ENCODE peak calls at places on chromosome 5, in four cellular contexts. W is ovary, H is Peyer's patch, J is HCT116. R is an unnamed sample. For H3K36me3, the result is how much of the 10 kb centered on the place peaks cover.

GRCh38 chr5:137888489-137888874 is 775 bp upstream of the PKD2L2 start:
- DNase-seq in W (no peak), H (no peak), J (no peak), R (no peak)

GRCh38 chr5:68946728-68947127 is 147.1 kb upstream of the SLC30A5 start:
- DNase-seq in W (no peak), H (no peak), J (no peak), R (no peak)

GRCh38 chr5:5270958-5271605 is 131.0 kb downstream of the ADAMTS16 start:
- DNase-seq in W (peak), H (no peak), J (peak), R (peak)

GRCh38 chr5:92330365-92330764 is 947.2 kb upstream of the ARRDC3 start:
- DNase-seq in W (no peak), H (no peak), J (no peak), R (no peak)

GRCh38 chr5:128327973-128328372 is 210.1 kb downstream of the FBN2 start:
- DNase-seq in W (no peak), H (no peak), J (no peak), R (no peak)

GRCh38 chr5:140546851-140547507 is 483 bp upstream of the EIF4EBP3 start:
- DNase-seq in W (no peak), H (no peak), J (no peak), R (peak)

GRCh38 chr5:7976411-7977190 is 107.7 kb downstream of the MTRR start:
- DNase-seq in W (no peak), H (no peak), J (no peak), R (no peak)

GRCh38 chr5:8726383-8727036 is 819.4 kb downstream of the SEMA5A start:
- DNase-seq in W (no peak), H (no peak), J (no peak), R (no peak)

GRCh38 chr5:139764250-139764791 is 31.3 kb upstream of the PSD2 start:
- DNase-seq in W (no peak), H (peak), J (no peak), R (no peak)

GRCh38 chr5:154213592-154213991 is 23.1 kb downstream of the GALNT10 start:
- DNase-seq in W (no peak), H (no peak), J (no peak), R (no peak)
- H3K4me3 ChIP-seq in W (no peak), H (no peak), J (no peak), R (no peak)

GRCh38 chr5:43643327-43643726 is 40.3 kb downstream of the NNT start:
- DNase-seq in W (no peak), H (no peak), J (no peak), R (no peak)
- H3K36me3 ChIP-seq in W (under half), H (under half), J (under half), R (under half)

DNA sequence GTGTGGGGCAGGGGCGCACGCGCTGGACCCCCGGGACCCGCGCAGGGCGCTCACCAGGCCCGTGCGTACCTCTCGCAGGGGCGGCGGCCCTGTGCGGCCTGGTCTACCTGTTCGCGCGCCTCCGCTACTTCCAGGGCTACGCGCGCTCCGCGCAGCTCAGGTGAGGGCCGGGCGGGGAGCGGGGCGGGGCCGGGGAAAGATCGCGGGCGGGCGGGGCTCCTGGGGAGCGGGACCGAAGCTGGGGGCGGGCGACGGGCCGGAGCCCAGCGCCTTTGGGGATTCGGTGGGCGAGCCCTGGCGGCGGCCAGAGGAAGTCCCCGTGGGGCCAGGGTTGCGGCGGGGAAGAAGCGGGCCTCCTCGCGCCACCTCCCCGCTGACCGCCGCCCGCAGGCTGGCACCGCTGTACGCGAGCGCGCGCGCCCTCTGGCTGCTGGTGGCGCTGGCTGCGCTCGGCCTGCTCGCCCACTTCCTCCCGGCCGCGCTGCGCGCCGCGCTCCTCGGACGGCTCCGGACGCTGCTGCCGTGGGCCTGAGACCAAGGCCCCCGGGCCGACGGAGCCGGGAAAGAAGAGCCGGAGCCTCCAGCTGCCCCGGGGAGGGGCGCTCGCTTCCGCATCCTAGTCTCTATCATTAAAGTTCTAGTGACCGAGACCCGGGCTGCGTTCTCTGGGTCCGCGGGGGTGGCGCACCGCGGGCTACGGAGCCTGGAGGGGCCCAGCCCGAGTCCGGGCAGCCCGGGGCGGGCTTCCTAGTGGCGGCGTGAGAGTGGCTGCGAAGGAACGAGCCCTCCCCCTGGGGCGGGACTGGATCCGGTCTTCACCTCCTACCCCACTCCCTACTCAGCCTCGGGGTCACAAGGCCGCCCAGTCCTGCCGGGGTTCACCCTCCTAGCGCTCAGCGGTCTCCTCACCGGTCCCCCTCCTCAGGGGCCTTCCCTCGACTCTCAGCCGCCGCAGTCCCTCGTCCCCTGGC is 2.4 kb downstream of the LTC4S start:
- DNase-seq in W (peak), H (peak), J (no peak), R (peak)
- TF ChIP-seq POLR2A in W (no peak), H (peak), J (peak), R (peak)

GRCh38 chr5:27172708-27173107 is 134.3 kb upstream of the CDH9 start:
- DNase-seq in W (no peak), H (no peak), J (no peak), R (no peak)
- H3K4me3 ChIP-seq in W (no peak), H (no peak), J (no peak), R (no peak)

GRCh38 chr5:157509587-157509986 is 49.6 kb downstream of the NIPAL4 start:
- DNase-seq in W (no peak), H (no peak), J (no peak), R (no peak)
- H3K36me3 ChIP-seq in W (under half), H (under half), J (under half), R (under half)

DNA sequence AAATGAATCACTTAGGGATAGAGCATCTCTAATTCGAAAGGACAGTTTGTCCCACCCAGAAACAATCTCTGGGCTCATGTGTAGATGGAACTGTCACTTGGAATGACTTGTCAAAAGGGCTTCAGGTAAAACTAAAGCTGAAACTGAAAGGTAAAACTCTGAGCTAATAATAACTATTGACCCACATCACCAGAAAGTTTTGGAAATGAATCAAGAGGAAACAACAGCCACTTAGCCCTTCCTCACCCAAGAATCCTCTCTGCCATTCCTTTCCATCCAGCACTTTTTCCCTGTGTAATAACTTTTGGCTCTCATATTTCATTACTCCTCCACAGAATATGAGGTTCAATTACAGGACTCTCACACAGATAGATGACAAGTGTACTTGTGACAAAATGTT is 14.0 kb upstream of the GLRX start:
- DNase-seq in W (no peak), H (no peak), J (no peak), R (no peak)
- TF ChIP-seq POLR2A in W (no peak), H (no peak), J (no peak), R (no peak)

GRCh38 chr5:115920171-115920725 is 42.0 kb upstream of the LVRN start:
- DNase-seq in W (no peak), H (no peak), J (no peak), R (no peak)
- H3K4me3 ChIP-seq in W (no peak), H (no peak), J (no peak), R (no peak)

DNA sequence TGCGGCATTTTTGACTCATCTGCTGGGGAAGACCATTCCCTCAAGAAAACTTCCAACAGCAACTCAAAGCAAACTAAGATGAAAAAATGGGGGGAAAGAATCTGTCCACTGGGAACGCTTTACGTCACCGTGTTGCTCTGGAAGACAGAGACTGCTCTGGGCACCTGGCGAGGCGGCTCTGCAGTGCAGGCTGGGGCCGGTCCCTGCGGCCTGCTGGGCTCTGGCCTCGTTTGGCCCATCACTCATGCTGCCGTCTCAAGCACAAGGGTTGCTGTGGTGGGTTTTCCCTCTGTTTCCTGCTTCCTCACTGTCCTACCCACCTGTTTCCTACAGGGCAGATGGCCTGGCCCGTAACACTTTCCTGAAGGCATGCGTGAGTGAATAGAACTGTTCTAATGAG is 92.9 kb upstream of the OTULINL start:
- DNase-seq in W (no peak), H (no peak), J (no peak), R (no peak)
- H3K36me3 ChIP-seq in W (under half), H (under half), J (under half), R (under half)

GRCh38 chr5:14144586-14145355 is 1.6 kb downstream of the TRIO start:
- DNase-seq in W (peak), H (peak), J (peak), R (peak)
- TF ChIP-seq POLR2A in W (peak), H (peak), J (no peak), R (peak)

DNA sequence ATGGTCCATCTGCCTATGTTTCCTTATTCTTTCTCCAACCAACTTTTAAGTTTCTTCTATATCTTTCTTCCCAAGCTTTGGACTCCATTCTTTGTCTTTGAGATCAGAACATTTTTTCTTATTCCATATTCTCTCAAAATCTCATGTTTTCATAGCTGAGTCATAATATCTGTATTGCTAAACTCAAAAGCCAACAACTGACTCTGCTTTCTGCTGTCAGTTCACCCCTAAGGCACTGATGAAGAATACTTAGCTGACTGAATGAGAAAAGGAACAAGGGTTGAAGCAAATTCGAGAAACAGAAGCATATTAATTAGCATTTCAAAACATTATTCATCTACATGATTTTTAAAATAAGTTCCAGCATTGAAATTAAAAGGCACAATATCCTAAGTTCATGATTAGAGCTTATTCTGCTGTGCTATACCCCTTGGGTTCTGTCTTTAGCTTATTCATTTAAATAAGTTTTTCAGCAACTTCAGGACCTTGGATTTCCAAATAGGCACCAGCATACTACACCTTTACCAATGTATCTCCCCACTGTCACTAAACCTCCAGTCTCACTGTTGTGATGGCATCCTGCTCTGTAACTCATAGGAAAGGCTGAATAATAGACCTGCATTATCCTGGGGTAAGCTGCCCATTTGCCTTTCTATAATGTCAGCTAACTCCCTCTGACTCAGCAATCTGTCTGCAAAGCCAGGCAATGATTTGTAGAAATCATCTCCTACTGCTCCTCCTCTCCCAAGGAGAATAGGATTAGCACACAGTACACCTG is 49.9 kb upstream of the C5orf46 start:
- DNase-seq in W (no peak), H (no peak), J (no peak), R (no peak)
- H3K4me3 ChIP-seq in W (no peak), H (no peak), J (no peak), R (no peak)

R was measured in transverse colon.